ENCODE peak calls at places on chromosome 12, in ten cellular contexts. One of them, this sample, is unnamed.

GRCh38 chr12:132908145-132909029 is 21.0 kb upstream of the CHFR start:
- DNase-seq in Caco-2: peak
- DNase-seq in LHCN-M2: peak
- DNase-seq in EL: peak
- DNase-seq in A549: no peak
- DNase-seq in lower lobe of right lung: peak
- DNase-seq in RCC 7860: no peak
- DNase-seq in progenitor cell of endocrine pancreas: peak
- DNase-seq in COR-L47: peak
- DNase-seq in NCI-H1048: no peak
- DNase-seq in this sample: peak

GRCh38 chr12:25248732-25249131 is 2.0 kb downstream of the KRAS start:
- DNase-seq in Caco-2: no peak
- DNase-seq in LHCN-M2: no peak
- DNase-seq in NCI-H1048: no peak
- DNase-seq in COR-L47: no peak
- DNase-seq in EL: no peak
- DNase-seq in lower lobe of right lung: no peak
- DNase-seq in progenitor cell of endocrine pancreas: no peak
- DNase-seq in A549: no peak
- DNase-seq in RCC 7860: no peak
- DNase-seq in this sample: no peak

GRCh38 chr12:18261273-18261672 is at the start of gene PIK3C2G:
- DNase-seq in RCC 7860: no peak
- DNase-seq in LHCN-M2: no peak
- DNase-seq in A549: no peak
- DNase-seq in Caco-2: no peak
- DNase-seq in progenitor cell of endocrine pancreas: no peak
- DNase-seq in COR-L47: no peak
- DNase-seq in NCI-H1048: peak
- DNase-seq in lower lobe of right lung: no peak
- DNase-seq in EL: no peak
- DNase-seq in this sample: no peak

GRCh38 chr12:55034218-55034617 is 14.4 kb downstream of the NEUROD4 start:
- DNase-seq in progenitor cell of endocrine pancreas: no peak
- DNase-seq in EL: no peak
- DNase-seq in RCC 7860: no peak
- DNase-seq in Caco-2: no peak
- DNase-seq in COR-L47: no peak
- DNase-seq in lower lobe of right lung: no peak
- DNase-seq in LHCN-M2: no peak
- DNase-seq in A549: no peak
- DNase-seq in NCI-H1048: no peak
- DNase-seq in this sample: peak

GRCh38 chr12:129552996-129553750 is 350.7 kb downstream of the TMEM132D start:
- DNase-seq in COR-L47: no peak
- DNase-seq in A549: no peak
- DNase-seq in Caco-2: no peak
- DNase-seq in progenitor cell of endocrine pancreas: no peak
- DNase-seq in LHCN-M2: no peak
- DNase-seq in RCC 7860: peak
- DNase-seq in NCI-H1048: no peak
- DNase-seq in lower lobe of right lung: no peak
- DNase-seq in EL: no peak
- DNase-seq in this sample: no peak

GRCh38 chr12:130877333-130877732 is 5.5 kb downstream of the RAN start:
- DNase-seq in Caco-2: no peak
- DNase-seq in progenitor cell of endocrine pancreas: no peak
- DNase-seq in lower lobe of right lung: no peak
- DNase-seq in COR-L47: no peak
- DNase-seq in EL: no peak
- DNase-seq in NCI-H1048: no peak
- DNase-seq in RCC 7860: no peak
- DNase-seq in LHCN-M2: no peak
- DNase-seq in A549: no peak
- DNase-seq in this sample: no peak

GRCh38 chr12:129520736-129521135 is 383.1 kb downstream of the TMEM132D start:
- DNase-seq in A549: no peak
- DNase-seq in RCC 7860: peak
- DNase-seq in LHCN-M2: no peak
- DNase-seq in progenitor cell of endocrine pancreas: no peak
- DNase-seq in EL: no peak
- DNase-seq in NCI-H1048: no peak
- DNase-seq in lower lobe of right lung: no peak
- DNase-seq in Caco-2: no peak
- DNase-seq in COR-L47: no peak
- DNase-seq in this sample: no peak

GRCh38 chr12:75666980-75667359 is 155.6 kb upstream of the KRR1 start:
- DNase-seq in EL: peak
- DNase-seq in lower lobe of right lung: no peak
- DNase-seq in LHCN-M2: no peak
- DNase-seq in A549: no peak
- DNase-seq in Caco-2: no peak
- DNase-seq in progenitor cell of endocrine pancreas: no peak
- DNase-seq in RCC 7860: no peak
- DNase-seq in COR-L47: no peak
- DNase-seq in NCI-H1048: no peak
- DNase-seq in this sample: no peak

GRCh38 chr12:108495054-108495453 is 20.0 kb upstream of the FICD start:
- DNase-seq in Caco-2: no peak
- DNase-seq in COR-L47: no peak
- DNase-seq in lower lobe of right lung: no peak
- DNase-seq in NCI-H1048: no peak
- DNase-seq in progenitor cell of endocrine pancreas: no peak
- DNase-seq in RCC 7860: peak
- DNase-seq in LHCN-M2: peak
- DNase-seq in EL: peak
- DNase-seq in A549: peak
- DNase-seq in this sample: peak

GRCh38 chr12:108399514-108399913 is 60.4 kb upstream of the CMKLR1 start:
- DNase-seq in progenitor cell of endocrine pancreas: no peak
- DNase-seq in NCI-H1048: no peak
- DNase-seq in lower lobe of right lung: no peak
- DNase-seq in COR-L47: no peak
- DNase-seq in LHCN-M2: no peak
- DNase-seq in Caco-2: no peak
- DNase-seq in EL: no peak
- DNase-seq in RCC 7860: no peak
- DNase-seq in A549: no peak
- DNase-seq in this sample: no peak

GRCh38 chr12:128551266-128552025 is 272.3 kb downstream of the SLC15A4 start:
- DNase-seq in RCC 7860: no peak
- DNase-seq in A549: no peak
- DNase-seq in NCI-H1048: no peak
- DNase-seq in EL: no peak
- DNase-seq in LHCN-M2: no peak
- DNase-seq in Caco-2: no peak
- DNase-seq in COR-L47: no peak
- DNase-seq in lower lobe of right lung: no peak
- DNase-seq in progenitor cell of endocrine pancreas: no peak
- DNase-seq in this sample: no peak

GRCh38 chr12:91113621-91114020 is 2.3 kb upstream of the LUM start:
- DNase-seq in lower lobe of right lung: no peak
- DNase-seq in LHCN-M2: no peak
- DNase-seq in COR-L47: no peak
- DNase-seq in EL: no peak
- DNase-seq in NCI-H1048: no peak
- DNase-seq in Caco-2: no peak
- DNase-seq in progenitor cell of endocrine pancreas: no peak
- DNase-seq in A549: no peak
- DNase-seq in RCC 7860: peak
- DNase-seq in this sample: no peak

GRCh38 chr12:69475237-69475984 is 5.2 kb downstream of the FRS2 start:
- DNase-seq in RCC 7860: no peak
- DNase-seq in EL: peak
- DNase-seq in COR-L47: no peak
- DNase-seq in A549: no peak
- DNase-seq in NCI-H1048: no peak
- DNase-seq in Caco-2: no peak
- DNase-seq in lower lobe of right lung: no peak
- DNase-seq in progenitor cell of endocrine pancreas: no peak
- DNase-seq in LHCN-M2: peak
- DNase-seq in this sample: peak

GRCh38 chr12:94149781-94150482 is 1.6 kb downstream of the PLXNC1 start:
- DNase-seq in COR-L47: peak
- DNase-seq in NCI-H1048: no peak
- DNase-seq in progenitor cell of endocrine pancreas: peak
- DNase-seq in lower lobe of right lung: peak
- DNase-seq in Caco-2: no peak
- DNase-seq in EL: peak
- DNase-seq in RCC 7860: no peak
- DNase-seq in A549: no peak
- DNase-seq in LHCN-M2: no peak
- DNase-seq in this sample: peak

GRCh38 chr12:12720637-12721250 is 3.6 kb downstream of the CDKN1B start:
- DNase-seq in LHCN-M2: peak
- DNase-seq in EL: peak
- DNase-seq in NCI-H1048: no peak
- DNase-seq in lower lobe of right lung: no peak
- DNase-seq in RCC 7860: no peak
- DNase-seq in A549: no peak
- DNase-seq in Caco-2: no peak
- DNase-seq in COR-L47: no peak
- DNase-seq in progenitor cell of endocrine pancreas: no peak
- DNase-seq in this sample: no peak

GRCh38 chr12:8088574-8088973 is 6.5 kb downstream of the NECAP1 start:
- DNase-seq in RCC 7860: no peak
- DNase-seq in lower lobe of right lung: no peak
- DNase-seq in COR-L47: no peak
- DNase-seq in LHCN-M2: no peak
- DNase-seq in NCI-H1048: no peak
- DNase-seq in EL: no peak
- DNase-seq in progenitor cell of endocrine pancreas: no peak
- DNase-seq in Caco-2: no peak
- DNase-seq in A549: no peak
- DNase-seq in this sample: peak

GRCh38 chr12:66403746-66404145 is 101.5 kb downstream of the HELB start:
- DNase-seq in lower lobe of right lung: no peak
- DNase-seq in COR-L47: no peak
- DNase-seq in progenitor cell of endocrine pancreas: no peak
- DNase-seq in NCI-H1048: no peak
- DNase-seq in A549: no peak
- DNase-seq in EL: no peak
- DNase-seq in Caco-2: no peak
- DNase-seq in LHCN-M2: no peak
- DNase-seq in RCC 7860: no peak
- DNase-seq in this sample: no peak

GRCh38 chr12:26631846-26632245 is 201.1 kb downstream of the ITPR2 start:
- DNase-seq in A549: no peak
- DNase-seq in progenitor cell of endocrine pancreas: no peak
- DNase-seq in lower lobe of right lung: no peak
- DNase-seq in NCI-H1048: no peak
- DNase-seq in LHCN-M2: no peak
- DNase-seq in Caco-2: no peak
- DNase-seq in EL: no peak
- DNase-seq in RCC 7860: peak
- DNase-seq in COR-L47: no peak
- DNase-seq in this sample: no peak

GRCh38 chr12:90333939-90334338 is 621.0 kb downstream of the CCER1 start:
- DNase-seq in NCI-H1048: no peak
- DNase-seq in LHCN-M2: peak
- DNase-seq in EL: peak
- DNase-seq in progenitor cell of endocrine pancreas: no peak
- DNase-seq in RCC 7860: peak
- DNase-seq in COR-L47: no peak
- DNase-seq in A549: no peak
- DNase-seq in Caco-2: no peak
- DNase-seq in lower lobe of right lung: no peak
- DNase-seq in this sample: no peak

GRCh38 chr12:51421266-51421884 is 3.3 kb upstream of the SLC4A8 start:
- DNase-seq in NCI-H1048: no peak
- DNase-seq in lower lobe of right lung: no peak
- DNase-seq in EL: peak
- DNase-seq in RCC 7860: peak
- DNase-seq in COR-L47: peak
- DNase-seq in Caco-2: peak
- DNase-seq in A549: peak
- DNase-seq in LHCN-M2: peak
- DNase-seq in progenitor cell of endocrine pancreas: peak
- DNase-seq in this sample: peak

GRCh38 chr12:85156569-85156968 is 120.4 kb downstream of the LRRIQ1 start:
- DNase-seq in Caco-2: no peak
- DNase-seq in LHCN-M2: no peak
- DNase-seq in lower lobe of right lung: no peak
- DNase-seq in NCI-H1048: no peak
- DNase-seq in RCC 7860: no peak
- DNase-seq in COR-L47: no peak
- DNase-seq in EL: no peak
- DNase-seq in A549: no peak
- DNase-seq in progenitor cell of endocrine pancreas: no peak
- DNase-seq in this sample: no peak